ENCODE peak calls at places on chromosomes 6 and 20, in ten cellular contexts. Y, H, W, D, I, M, A, U, R and C are unnamed samples.
A peak's percentile ranks its signal among the peaks of the same experiment; 100 is the strongest.

GRCh38 chr6:54913211-54913610 is 66.6 kb downstream of the FAM83B start:
- DNase-seq in W (no peak), M (no peak), A (no peak), Y (no peak), U (no peak), H (no peak), R (no peak), I (no peak), D (no peak), C (no peak)

GRCh38 chr20:35523298-35523888 is 6.1 kb downstream of the C20orf173 start:
- DNase-seq in H (peak; percentile 68), D (peak; percentile 41), I (no peak), U (no peak), A (peak; percentile 21), M (peak; percentile 33), W (no peak), Y (no peak), R (no peak), C (no peak)

GRCh38 chr20:48335421-48336090 is 492.2 kb downstream of the PREX1 start:
- DNase-seq in M (no peak), I (no peak), H (no peak), W (no peak), D (no peak), A (no peak), U (no peak), R (no peak), Y (no peak), C (no peak)

GRCh38 chr20:5171790-5172164 is 45.0 kb downstream of the CDS2 start:
- DNase-seq in D (no peak), I (no peak), A (no peak), Y (no peak), U (no peak), H (no peak), M (no peak), W (no peak), R (no peak), C (no peak)

GRCh38 chr6:111427341-111428116 is 55.5 kb downstream of the REV3L start:
- DNase-seq in D (peak; percentile 90), A (peak; percentile 12), M (peak; percentile 82), H (no peak), Y (no peak), R (peak; percentile 85), W (peak; percentile 11), U (no peak), I (no peak), C (peak; percentile 64)

GRCh38 chr20:22984008-22984407 is 51.1 kb upstream of the SSTR4 start:
- DNase-seq in R (no peak), M (no peak), D (no peak), U (no peak), A (no peak), Y (no peak), I (no peak), W (no peak), H (no peak), C (no peak)

GRCh38 chr20:35721219-35721618 is 20.8 kb downstream of the RBM39 start:
- DNase-seq in U (no peak), H (no peak), I (no peak), A (no peak), W (no peak), D (no peak), Y (no peak), M (no peak), R (no peak), C (no peak)

GRCh38 chr20:5056801-5057599 is 55.7 kb upstream of the SLC23A2 start:
- DNase-seq in R (peak; percentile 46), H (peak; percentile 47), A (peak; percentile 59), W (no peak), M (peak; percentile 60), D (peak; percentile 90), U (peak; percentile 34), Y (no peak), I (no peak), C (no peak)

GRCh38 chr20:46212876-46213275 is 94.8 kb downstream of the CD40 start:
- DNase-seq in D (no peak), H (no peak), U (no peak), I (no peak), M (no peak), A (no peak), Y (peak; percentile 42), R (no peak), W (no peak), C (no peak)

GRCh38 chr6:156849806-156850205 is 72.6 kb downstream of the ARID1B start:
- DNase-seq in U (no peak), W (no peak), A (no peak), I (peak; percentile 63), R (no peak), M (no peak), Y (no peak), H (no peak), D (no peak), C (no peak)
- H3K4me3 ChIP-seq in U (no peak overlapping the region), W (no peak overlapping the region), A (no peak overlapping the region), I (no peak overlapping the region), R (no peak overlapping the region), M (no peak overlapping the region), Y (no peak overlapping the region), H (no peak overlapping the region), D (no peak overlapping the region), C (no peak overlapping the region)

DNA sequence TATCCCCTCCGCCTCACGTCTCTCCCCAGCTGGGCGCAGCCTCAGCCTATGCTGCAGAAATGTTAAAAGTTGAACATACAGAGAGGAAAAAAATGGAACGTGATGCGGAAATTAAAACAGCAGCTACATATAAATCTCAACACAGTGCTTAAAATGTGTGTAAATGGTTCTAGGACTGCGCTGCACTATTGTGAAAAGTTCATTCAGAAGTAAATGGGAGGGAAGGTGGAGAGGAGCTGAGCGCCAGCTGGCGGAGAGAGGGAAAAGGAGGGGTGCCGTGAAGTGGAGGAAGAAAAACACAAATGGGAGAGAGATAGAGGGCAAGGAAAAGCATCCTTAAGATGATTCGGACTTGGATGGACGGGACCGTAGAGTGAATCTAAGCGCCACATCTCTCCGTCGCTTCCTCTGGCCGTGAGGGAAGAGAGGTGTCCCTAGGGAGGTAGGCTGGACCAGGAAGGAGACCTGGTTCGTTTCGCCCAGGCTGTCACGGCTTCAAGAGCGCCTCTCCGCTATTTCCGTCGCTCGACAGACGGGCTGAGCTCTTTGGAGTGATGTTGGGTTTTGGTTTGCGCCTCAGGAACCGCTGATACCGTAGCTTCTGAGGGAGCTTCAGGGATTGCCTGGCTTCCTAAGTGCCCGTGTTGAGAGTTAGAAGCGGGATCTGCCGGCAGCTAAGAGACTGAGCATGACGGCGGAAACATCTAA is 113.7 kb downstream of the TRIM27 start:
- DNase-seq in D (peak; percentile 62), U (no peak), Y (no peak), W (no peak), I (peak; percentile 59), R (no peak), A (no peak), M (no peak), H (peak; percentile 32), C (no peak)
- H3K4me3 ChIP-seq in D (peak overlapping the region; percentile 63), U (no peak overlapping the region), Y (no peak overlapping the region), W (peak overlapping the region; percentile 52), I (peak overlapping the region; percentile 8), R (peak overlapping the region; percentile 42), A (no peak overlapping the region), M (peak overlapping the region; percentile 14), H (peak overlapping the region; percentile 50), C (peak overlapping the region; percentile 44)

GRCh38 chr6:84615987-84616386 is 148.4 kb downstream of the TBX18 start:
- DNase-seq in W (no peak), H (no peak), R (no peak), I (no peak), A (no peak), Y (no peak), D (no peak), U (no peak), M (no peak), C (no peak)

GRCh38 chr6:84623956-84624680 is 140.3 kb downstream of the TBX18 start:
- DNase-seq in D (no peak), U (no peak), M (peak; percentile 75), H (no peak), Y (no peak), W (no peak), A (no peak), I (peak; percentile 35), R (peak; percentile 84), C (peak; percentile 87)

GRCh38 chr6:84615113-84615850 is 149.1 kb downstream of the TBX18 start:
- DNase-seq in M (no peak), U (no peak), H (no peak), R (no peak), A (no peak), D (no peak), Y (no peak), W (no peak), I (no peak), C (no peak)

GRCh38 chr6:84618836-84619235 is 145.6 kb downstream of the TBX18 start:
- DNase-seq in H (no peak), D (no peak), M (peak; percentile 64), A (no peak), W (peak; percentile 42), Y (no peak), I (peak; percentile 78), R (peak; percentile 86), U (no peak), C (peak; percentile 40)

GRCh38 chr6:84618046-84618752 is 146.2 kb downstream of the TBX18 start:
- DNase-seq in R (peak; percentile 90), H (no peak), W (peak; percentile 50), Y (no peak), D (no peak), M (peak; percentile 78), I (peak; percentile 95), U (no peak), A (no peak), C (peak; percentile 64)
- H3K4me3 ChIP-seq in R (no peak overlapping the region), H (no peak overlapping the region), W (no peak overlapping the region), Y (no peak overlapping the region), D (no peak overlapping the region), M (no peak overlapping the region), I (no peak overlapping the region), U (no peak overlapping the region), A (no peak overlapping the region), C (no peak overlapping the region)

GRCh38 chr20:64254571-64255360 is 782 bp upstream of the PCMTD2 start:
- DNase-seq in Y (peak; percentile 44), A (no peak), M (no peak), W (no peak), U (no peak), D (no peak), H (no peak), I (no peak), R (no peak), C (no peak)

GRCh38 chr20:64254156-64254555 is 1.4 kb upstream of the PCMTD2 start:
- DNase-seq in Y (no peak), U (no peak), A (no peak), D (no peak), I (no peak), M (no peak), R (no peak), H (no peak), W (no peak), C (no peak)

GRCh38 chr20:64253443-64253842 is 2.1 kb upstream of the PCMTD2 start:
- DNase-seq in Y (no peak), D (no peak), U (no peak), R (no peak), I (no peak), H (no peak), A (no peak), M (no peak), W (no peak), C (no peak)

GRCh38 chr20:64255361-64256281 is at the start of gene PCMTD2:
- DNase-seq in I (peak; percentile 93), R (peak; percentile 68), A (peak; percentile 86), U (peak; percentile 79), H (peak; percentile 98), Y (peak; percentile 90), D (peak; percentile 90), M (peak; percentile 85), W (peak; percentile 43), C (peak; percentile 34)

DNA sequence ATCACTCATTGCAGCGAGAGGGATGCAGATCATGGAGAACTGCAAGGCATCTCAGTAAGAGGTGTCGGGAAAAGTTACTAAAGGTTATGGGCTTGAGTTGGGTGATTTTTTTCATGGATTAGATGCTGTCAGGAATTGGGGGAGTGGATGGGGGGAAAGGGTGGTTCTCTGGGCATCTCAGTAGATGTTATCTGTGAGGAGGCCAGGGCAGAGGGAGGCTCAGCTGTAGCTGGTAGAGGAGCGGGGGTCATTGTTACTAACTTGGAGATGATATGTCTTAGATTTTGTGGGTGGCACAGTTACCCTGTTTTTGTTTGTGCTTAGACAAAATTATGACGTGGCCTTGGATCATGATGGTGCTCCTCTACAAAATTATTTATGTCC is 2.6 kb upstream of the PCMTD2 start:
- DNase-seq in I (no peak), U (no peak), Y (no peak), D (no peak), R (no peak), M (no peak), A (no peak), H (no peak), W (no peak), C (no peak)
- H3K4me3 ChIP-seq in I (no peak overlapping the region), U (no peak overlapping the region), Y (no peak overlapping the region), D (no peak overlapping the region), R (no peak overlapping the region), M (no peak overlapping the region), A (no peak overlapping the region), H (no peak overlapping the region), W (no peak overlapping the region), C (no peak overlapping the region)